ENCODE peak calls at places on chromosomes 7 and 10, in six cellular contexts. D is RPMI7951; F is HEK293T; V is tibial artery; O is NCI-H2029; R is CD8-positive, alpha-beta memory T cell. Q is an unnamed sample.
A peak's percentile ranks its signal among the peaks of the same experiment; 100 is the strongest.

GRCh38 chr10:4708123-4708759 is 117.8 kb upstream of the AKR1E2 start:
- DNase-seq in D (no peak), F (peak; percentile 49), V (no peak), O (no peak), R (no peak), Q (no peak)

GRCh38 chr7:107118109-107118900 is 50.5 kb upstream of the HBP1 start:
- DNase-seq in D (no peak), F (no peak), V (no peak), O (peak; percentile 43), R (no peak), Q (no peak)

GRCh38 chr10:88676283-88677060 is 12.2 kb downstream of the LIPF start:
- DNase-seq in D (no peak), F (no peak), V (no peak), O (no peak), R (no peak), Q (no peak)

GRCh38 chr7:46003896-46004875 is 83.1 kb upstream of the IGFBP3 start:
- DNase-seq in D (peak; percentile 97), F (no peak), V (no peak), O (no peak), R (no peak), Q (no peak)

GRCh38 chr10:49707585-49707984 is 28.1 kb downstream of the C10orf53 start:
- DNase-seq in D (no peak), F (no peak), V (no peak), O (no peak), R (no peak), Q (no peak)

GRCh38 chr10:133316732-133317131 is 8.0 kb downstream of the ZNF511 start:
- DNase-seq in D (no peak), F (no peak), V (no peak), O (no peak), R (no peak), Q (no peak)

GRCh38 chr10:27611861-27612450 is 107.9 kb downstream of the RAB18 start:
- DNase-seq in D (no peak), F (no peak), V (no peak), O (no peak), R (no peak), Q (no peak)

GRCh38 chr7:7857143-7857583 is 111.4 kb upstream of the GLCCI1 start:
- DNase-seq in D (peak; percentile 14), F (no peak), V (no peak), O (no peak), R (no peak), Q (no peak)

GRCh38 chr7:44307905-44308740 is 17.3 kb downstream of the CAMK2B start:
- DNase-seq in D (no peak), F (no peak), V (peak; percentile 44), O (no peak), R (no peak), Q (peak; percentile 20)

GRCh38 chr10:90665905-90666662 is 191.8 kb downstream of the HTR7 start:
- DNase-seq in D (no peak), F (no peak), V (no peak), O (no peak), R (no peak), Q (no peak)

GRCh38 chr7:30556854-30557644 is 37.6 kb upstream of the GARS1 start:
- DNase-seq in D (peak; percentile 71), F (no peak), V (no peak), O (peak; percentile 86), R (no peak), Q (no peak)

GRCh38 chr7:135710417-135711138 is 17.4 kb downstream of the SLC13A4 start:
- DNase-seq in D (no peak), F (peak; percentile 85), V (no peak), O (no peak), R (no peak), Q (no peak)

GRCh38 chr10:116691544-116692126 is 50.7 kb downstream of the HSPA12A start:
- DNase-seq in D (no peak), F (no peak), V (no peak), O (no peak), R (no peak), Q (no peak)

GRCh38 chr10:10460452-10460851 is 557.2 kb upstream of the CELF2 start:
- DNase-seq in D (no peak), F (no peak), V (no peak), O (no peak), R (no peak), Q (no peak)

GRCh38 chr7:151818674-151819519 is 58.0 kb downstream of the PRKAG2 start:
- DNase-seq in D (no peak), F (no peak), V (no peak), O (no peak), R (no peak), Q (no peak)

GRCh38 chr10:57754803-57755202 is 512.9 kb downstream of the IPMK start:
- DNase-seq in D (no peak), F (no peak), V (no peak), O (no peak), R (no peak), Q (no peak)

GRCh38 chr10:60351191-60351853 is 38.4 kb downstream of the ANK3 start:
- DNase-seq in D (no peak), F (no peak), V (no peak), O (no peak), R (no peak), Q (no peak)

GRCh38 chr7:3961857-3962503 is 660.9 kb downstream of the SDK1 start:
- DNase-seq in D (no peak), F (no peak), V (no peak), O (no peak), R (no peak), Q (no peak)

GRCh38 chr7:20647908-20648776 is 32.7 kb downstream of the ABCB5 start:
- DNase-seq in D (peak; percentile 23), F (peak; percentile 64), V (no peak), O (no peak), R (no peak), Q (no peak)